ENCODE peak calls at places on chromosomes 6 and 20, in five cellular contexts. N is iris pigment epithelial cell; H is transverse colon; Y is ovary; U is activated T-cell treated with anti-CD3 and anti-CD28 coated beads, Interleukin-2, amount 50 U/mL, for 72 hours. Q is an unnamed sample.

GRCh38 chr20:63089051-63089907 is 82.5 kb upstream of the BHLHE23 start:
- DNase-seq in N (no peak), H (peak), Y (peak), U (no peak), Q (no peak)

GRCh38 chr20:58871533-58872102 is 19.1 kb downstream of the GNAS start:
- DNase-seq in N (no peak), H (no peak), Y (no peak), U (no peak), Q (no peak)

GRCh38 chr20:9131841-9132240 is 63.0 kb downstream of the PLCB4 start:
- DNase-seq in N (no peak), H (no peak), Y (no peak), U (no peak), Q (no peak)

GRCh38 chr6:139628220-139628619 is 253.8 kb upstream of the CITED2 start:
- DNase-seq in N (no peak), H (no peak), Y (no peak), U (no peak), Q (no peak)

GRCh38 chr6:6546318-6547110 is 42.0 kb upstream of the LY86 start:
- DNase-seq in N (peak), H (peak), Y (peak), U (peak), Q (no peak)

GRCh38 chr6:69398311-69398710 is 398.5 kb downstream of the LMBRD1 start:
- DNase-seq in N (no peak), H (no peak), Y (no peak), U (no peak), Q (no peak)

GRCh38 chr6:145138469-145139185 is 596.7 kb downstream of the EPM2A start:
- DNase-seq in N (no peak), H (no peak), Y (no peak), U (no peak), Q (no peak)

GRCh38 chr6:105363100-105363754 is 39.7 kb downstream of the PREP start:
- DNase-seq in N (peak), H (no peak), Y (no peak), U (no peak), Q (no peak)

GRCh38 chr6:14910692-14911547 is 334.9 kb upstream of the JARID2 start:
- DNase-seq in N (peak), H (peak), Y (no peak), U (peak), Q (no peak)

GRCh38 chr6:53815381-53816119 is 20.7 kb downstream of the LRRC1 start:
- DNase-seq in N (peak), H (no peak), Y (no peak), U (no peak), Q (no peak)

GRCh38 chr20:6152777-6153176 is 29.9 kb upstream of the FERMT1 start:
- DNase-seq in N (no peak), H (no peak), Y (no peak), U (no peak), Q (no peak)

GRCh38 chr20:59525500-59526241 is 78.7 kb upstream of the PHACTR3 start:
- DNase-seq in N (peak), H (peak), Y (peak), U (peak), Q (no peak)

GRCh38 chr6:54516331-54516730 is 208.1 kb downstream of the TINAG start:
- DNase-seq in N (no peak), H (no peak), Y (no peak), U (no peak), Q (no peak)

GRCh38 chr6:129120856-129121255 is 237.9 kb downstream of the LAMA2 start:
- DNase-seq in N (no peak), H (no peak), Y (no peak), U (no peak), Q (no peak)

GRCh38 chr6:48476257-48476656 is 365.3 kb upstream of the PTCHD4 start:
- DNase-seq in N (peak), H (no peak), Y (no peak), U (no peak), Q (no peak)

GRCh38 chr6:127190552-127190951 is 72.1 kb downstream of the RSPO3 start:
- DNase-seq in N (peak), H (no peak), Y (no peak), U (no peak), Q (no peak)

GRCh38 chr6:39859025-39859424 is 66.8 kb downstream of the DAAM2 start:
- DNase-seq in N (no peak), H (no peak), Y (no peak), U (no peak), Q (no peak)

GRCh38 chr6:81373414-81373813 is 379.1 kb downstream of the TENT5A start:
- DNase-seq in N (no peak), H (no peak), Y (no peak), U (no peak), Q (no peak)

GRCh38 chr6:90008908-90009501 is 114.7 kb downstream of the GJA10 start:
- DNase-seq in N (peak), H (no peak), Y (no peak), U (no peak), Q (no peak)

Q was measured in activated CD4-positive, alpha-beta T cell treated with anti-CD3 and anti-CD28 coated beads, Interleukin-2, amount 50 U/mL, for 4 hours.